ENCODE peak calls at places on chromosomes 1 and 21, in four cellular contexts. A is cardiac fibroblast, L is RPMI8226, K is left ventricle myocardium inferior. O is an unnamed sample.

GRCh38 chr1:41868241-41868953 is 50.3 kb downstream of the HIVEP3 start:
- DNase-seq in A (no peak), L (peak; percentile 66), K (no peak), O (no peak)

GRCh38 chr1:225712391-225712790 is 59.5 kb upstream of the ENAH start:
- DNase-seq in A (peak; percentile 49), L (no peak), K (no peak), O (no peak)

GRCh38 chr1:239255628-239256160 is 130.7 kb upstream of the CHRM3 start:
- DNase-seq in A (no peak), L (no peak), K (peak; percentile 15), O (no peak)

GRCh38 chr1:159898527-159898926 is 1.4 kb downstream of the CFAP45 start:
- DNase-seq in A (no peak), L (no peak), K (no peak), O (peak; percentile 5)

GRCh38 chr1:162977944-162978568 is 91.1 kb upstream of the RGS4 start:
- DNase-seq in A (no peak), L (no peak), K (no peak), O (no peak)

GRCh38 chr1:231719485-231720183 is 93.0 kb downstream of the DISC1 start:
- DNase-seq in A (no peak), L (no peak), K (no peak), O (no peak)

GRCh38 chr1:227058321-227058751 is 118.2 kb downstream of the COQ8A start:
- DNase-seq in A (peak; percentile 45), L (no peak), K (no peak), O (no peak)

GRCh38 chr1:10630661-10631120 is 155.9 kb downstream of the PEX14 start:
- DNase-seq in A (no peak), L (no peak), K (peak; percentile 8), O (no peak)

GRCh38 chr1:21814981-21815583 is 3.0 kb downstream of the LDLRAD2 start:
- DNase-seq in A (no peak), L (no peak), K (no peak), O (no peak)

GRCh38 chr1:117093091-117093534 is 28.4 kb downstream of the TRIM45 start:
- DNase-seq in A (peak; percentile 96), L (no peak), K (no peak), O (peak; percentile 63)

GRCh38 chr1:32706491-32706890 is 3.9 kb upstream of the SYNC start:
- DNase-seq in A (peak; percentile 37), L (no peak), K (no peak), O (no peak)

GRCh38 chr1:111990026-111990877 is 784 bp upstream of the KCND3 start:
- DNase-seq in A (peak; percentile 10), L (no peak), K (peak; percentile 49), O (peak; percentile 79)

GRCh38 chr1:214717323-214717722 is 114.3 kb downstream of the CENPF start:
- DNase-seq in A (no peak), L (no peak), K (no peak), O (no peak)

GRCh38 chr1:12078938-12079861 is 16.1 kb downstream of the TNFRSF8 start:
- DNase-seq in A (peak; percentile 79), L (peak; percentile 73), K (no peak), O (no peak)

GRCh38 chr1:87330201-87330953 is 1.7 kb downstream of the LMO4 start:
- DNase-seq in A (peak; percentile 29), L (peak; percentile 40), K (no peak), O (peak; percentile 24)

GRCh38 chr1:165352442-165353293 is 3.8 kb downstream of the LMX1A start:
- DNase-seq in A (no peak), L (no peak), K (no peak), O (no peak)

GRCh38 chr1:200409203-200409760 is 554 bp downstream of the ZNF281 start:
- DNase-seq in A (peak; percentile 45), L (peak; percentile 31), K (peak; percentile 30), O (peak; percentile 42)

GRCh38 chr1:212219679-212220463 is 65.3 kb upstream of the PPP2R5A start:
- DNase-seq in A (peak; percentile 17), L (no peak), K (no peak), O (no peak)

GRCh38 chr1:93036672-93037071 is 42.4 kb upstream of the MTF2 start:
- DNase-seq in A (no peak), L (no peak), K (no peak), O (no peak)

GRCh38 chr1:209823143-209824041 is 4.4 kb upstream of the UTP25 start:
- DNase-seq in A (peak; percentile 83), L (peak; percentile 65), K (no peak), O (no peak)

GRCh38 chr1:14758962-14759361 is 160.5 kb downstream of the KAZN start:
- DNase-seq in A (no peak), L (no peak), K (no peak), O (no peak)

GRCh38 chr1:200379940-200380588 is 29.8 kb downstream of the ZNF281 start:
- DNase-seq in A (no peak), L (no peak), K (no peak), O (no peak)

GRCh38 chr1:244280859-244281258 is 170.8 kb downstream of the ADSS2 start:
- DNase-seq in A (peak; percentile 45), L (no peak), K (no peak), O (no peak)

GRCh38 chr1:154420172-154420571 is 15.0 kb downstream of the IL6R start:
- DNase-seq in A (peak; percentile 97), L (peak; percentile 53), K (peak; percentile 82), O (peak; percentile 92)

GRCh38 chr1:31891280-31891679 is 46.9 kb downstream of the PTP4A2 start:
- DNase-seq in A (no peak), L (no peak), K (no peak), O (no peak)

GRCh38 chr1:63523738-63524137 is 413 bp downstream of the EFCAB7 start:
- DNase-seq in A (no peak), L (no peak), K (no peak), O (no peak)

GRCh38 chr21:33572350-33572749 is 16.1 kb downstream of the DONSON start:
- DNase-seq in A (no peak), L (no peak), K (no peak), O (no peak)

GRCh38 chr1:59967141-59967697 is 40.6 kb upstream of the CYP2J2 start:
- DNase-seq in A (no peak), L (no peak), K (no peak), O (no peak)

GRCh38 chr1:193014354-193014753 is 44.8 kb downstream of the UCHL5 start:
- DNase-seq in A (no peak), L (no peak), K (no peak), O (no peak)

GRCh38 chr1:245682638-245683376 is 528.0 kb downstream of the KIF26B start:
- DNase-seq in A (peak; percentile 59), L (no peak), K (no peak), O (no peak)

GRCh38 chr1:59006309-59006698 is 222.5 kb upstream of the JUN start:
- DNase-seq in A (no peak), L (no peak), K (no peak), O (no peak)

GRCh38 chr1:53128401-53128800 is 14.0 kb downstream of the SLC1A7 start:
- DNase-seq in A (no peak), L (no peak), K (no peak), O (no peak)

O was measured in right cardiac atrium.